ENCODE peak calls at places on chromosomes 13 and 19, in six cellular contexts. One of them, this sample, is unnamed.

GRCh38 chr13:79679334-79679733 is 198.4 kb downstream of the NDFIP2 start:
- DNase-seq in germinal center: peak
- DNase-seq in T-helper 2 cell: peak
- DNase-seq in NCI-H69: peak
- DNase-seq in IMR-90: peak
- DNase-seq in breast epithelium: peak
- DNase-seq in this sample: peak

GRCh38 chr19:6740589-6741348 is 1.3 kb downstream of the TRIP10 start:
- DNase-seq in breast epithelium: no peak
- DNase-seq in germinal center: peak
- DNase-seq in NCI-H69: no peak
- DNase-seq in IMR-90: peak
- DNase-seq in T-helper 2 cell: no peak
- DNase-seq in this sample: peak

GRCh38 chr19:46181386-46181774 is 33.3 kb downstream of the IGFL2 start:
- DNase-seq in breast epithelium: no peak
- DNase-seq in T-helper 2 cell: no peak
- DNase-seq in IMR-90: peak
- DNase-seq in germinal center: no peak
- DNase-seq in NCI-H69: no peak
- DNase-seq in this sample: no peak

GRCh38 chr19:4636151-4636717 is 3.1 kb upstream of the TNFAIP8L1 start:
- DNase-seq in T-helper 2 cell: peak
- DNase-seq in breast epithelium: peak
- DNase-seq in IMR-90: peak
- DNase-seq in germinal center: peak
- DNase-seq in NCI-H69: peak
- DNase-seq in this sample: peak

GRCh38 chr13:26721251-26721939 is 39.2 kb downstream of the GPR12 start:
- DNase-seq in IMR-90: no peak
- DNase-seq in germinal center: no peak
- DNase-seq in NCI-H69: peak
- DNase-seq in T-helper 2 cell: peak
- DNase-seq in breast epithelium: no peak
- DNase-seq in this sample: no peak

GRCh38 chr19:5891938-5892771 is 11.4 kb downstream of the NDUFA11 start:
- DNase-seq in breast epithelium: no peak
- DNase-seq in IMR-90: peak
- DNase-seq in germinal center: no peak
- DNase-seq in T-helper 2 cell: no peak
- DNase-seq in NCI-H69: peak
- DNase-seq in this sample: peak

GRCh38 chr19:5864013-5864720 is 6.2 kb downstream of the FUT5 start:
- DNase-seq in IMR-90: no peak
- DNase-seq in T-helper 2 cell: no peak
- DNase-seq in germinal center: no peak
- DNase-seq in breast epithelium: no peak
- DNase-seq in NCI-H69: no peak
- DNase-seq in this sample: no peak

GRCh38 chr13:23378009-23378632 is 55.4 kb downstream of the SACS start:
- DNase-seq in germinal center: peak
- DNase-seq in IMR-90: peak
- DNase-seq in NCI-H69: no peak
- DNase-seq in breast epithelium: no peak
- DNase-seq in T-helper 2 cell: peak
- DNase-seq in this sample: peak

GRCh38 chr13:44421853-44422525 is 48.4 kb downstream of the SERP2 start:
- DNase-seq in T-helper 2 cell: no peak
- DNase-seq in IMR-90: no peak
- DNase-seq in breast epithelium: no peak
- DNase-seq in germinal center: no peak
- DNase-seq in NCI-H69: no peak
- DNase-seq in this sample: no peak

GRCh38 chr13:21850013-21851006 is 179.4 kb downstream of the FGF9 start:
- DNase-seq in germinal center: no peak
- DNase-seq in IMR-90: peak
- DNase-seq in T-helper 2 cell: no peak
- DNase-seq in NCI-H69: no peak
- DNase-seq in breast epithelium: no peak
- DNase-seq in this sample: no peak

GRCh38 chr13:40363653-40364052 is 302.8 kb downstream of the FOXO1 start:
- DNase-seq in IMR-90: no peak
- DNase-seq in T-helper 2 cell: no peak
- DNase-seq in breast epithelium: no peak
- DNase-seq in NCI-H69: no peak
- DNase-seq in germinal center: no peak
- DNase-seq in this sample: no peak

GRCh38 chr13:70844391-70845108 is 736.3 kb upstream of the KLHL1 start:
- DNase-seq in IMR-90: no peak
- DNase-seq in germinal center: no peak
- DNase-seq in T-helper 2 cell: no peak
- DNase-seq in NCI-H69: no peak
- DNase-seq in breast epithelium: no peak
- DNase-seq in this sample: no peak

GRCh38 chr19:52291781-52292180 is 5.2 kb upstream of the ZNF480 start:
- DNase-seq in T-helper 2 cell: no peak
- DNase-seq in IMR-90: no peak
- DNase-seq in NCI-H69: no peak
- DNase-seq in breast epithelium: no peak
- DNase-seq in germinal center: no peak
- DNase-seq in this sample: no peak

GRCh38 chr19:46841458-46842083 is 9.1 kb downstream of the AP2S1 start:
- DNase-seq in breast epithelium: no peak
- DNase-seq in IMR-90: peak
- DNase-seq in germinal center: no peak
- DNase-seq in T-helper 2 cell: no peak
- DNase-seq in NCI-H69: no peak
- DNase-seq in this sample: no peak

GRCh38 chr13:102825921-102826706 is 19.7 kb upstream of the ERCC5 start:
- DNase-seq in breast epithelium: no peak
- DNase-seq in IMR-90: peak
- DNase-seq in NCI-H69: no peak
- DNase-seq in T-helper 2 cell: no peak
- DNase-seq in germinal center: no peak
- DNase-seq in this sample: no peak

GRCh38 chr13:47332149-47332548 is 435.3 kb upstream of the HTR2A start:
- DNase-seq in NCI-H69: no peak
- DNase-seq in T-helper 2 cell: no peak
- DNase-seq in germinal center: no peak
- DNase-seq in IMR-90: peak
- DNase-seq in breast epithelium: no peak
- DNase-seq in this sample: no peak

GRCh38 chr19:45339629-45340028 is 921 bp upstream of the KLC3 start:
- DNase-seq in NCI-H69: no peak
- DNase-seq in germinal center: no peak
- DNase-seq in breast epithelium: no peak
- DNase-seq in T-helper 2 cell: no peak
- DNase-seq in IMR-90: no peak
- DNase-seq in this sample: no peak

GRCh38 chr13:87356314-87356713 is 314.9 kb upstream of the SLITRK5 start:
- DNase-seq in T-helper 2 cell: no peak
- DNase-seq in breast epithelium: no peak
- DNase-seq in germinal center: no peak
- DNase-seq in IMR-90: no peak
- DNase-seq in NCI-H69: peak
- DNase-seq in this sample: no peak

GRCh38 chr13:65917731-65918130 is 1312.4 kb downstream of the PCDH9 start:
- DNase-seq in T-helper 2 cell: no peak
- DNase-seq in NCI-H69: peak
- DNase-seq in IMR-90: no peak
- DNase-seq in breast epithelium: no peak
- DNase-seq in germinal center: no peak
- DNase-seq in this sample: no peak